ENCODE peak calls at places on chromosomes 13 and 19, in eight cellular contexts. D is aorta; Z is body of pancreas; O is tibial nerve; Q is left ventricle myocardium inferior; T is kidney; J is CD8-positive, alpha-beta memory T cell; R is pancreas. I is an unnamed sample. For H3K4me1, the result is how much of the 10 kb centered on the place peaks cover.

GRCh38 chr13:61470801-61471200 is 55.2 kb upstream of the PCDH20 start:
- DNase-seq in Q (no peak), J (no peak), R (no peak), Z (no peak), D (no peak), O (no peak), T (no peak), I (no peak)

GRCh38 chr19:50258918-50259372 is 55.5 kb downstream of the MYH14 start:
- DNase-seq in J (no peak), O (no peak), R (no peak), Z (no peak), Q (no peak), T (peak), D (no peak), I (no peak)

GRCh38 chr13:43153436-43154082 is 130.2 kb downstream of the DNAJC15 start:
- DNase-seq in Q (no peak), D (no peak), O (no peak), T (no peak), Z (no peak), R (no peak), J (no peak), I (no peak)

GRCh38 chr13:78997902-78998654 is 339.1 kb upstream of the OBI1 start:
- DNase-seq in T (no peak), O (no peak), Z (no peak), D (no peak), R (no peak), Q (no peak), J (no peak), I (no peak)

GRCh38 chr13:24076124-24076523 is 84.4 kb upstream of the SPATA13 start:
- DNase-seq in O (no peak), D (no peak), T (no peak), J (no peak), Z (peak), R (peak), Q (no peak), I (no peak)

GRCh38 chr13:29550589-29550988 is 44.9 kb downstream of the SLC7A1 start:
- DNase-seq in Z (no peak), Q (no peak), T (no peak), D (no peak), O (no peak), J (no peak), R (no peak), I (no peak)

GRCh38 chr13:48769107-48769704 is 115.5 kb downstream of the CYSLTR2 start:
- DNase-seq in R (peak), O (peak), Q (peak), Z (peak), T (no peak), J (peak), D (peak), I (peak)

GRCh38 chr13:74115138-74115537 is 19.1 kb downstream of the KLF12 start:
- DNase-seq in O (no peak), D (no peak), Q (no peak), T (no peak), J (no peak), Z (no peak), R (no peak), I (no peak)

GRCh38 chr19:54312436-54313362 is at the start of gene LILRA5:
- DNase-seq in R (no peak), O (peak), J (no peak), T (no peak), D (peak), Q (peak), Z (no peak), I (no peak)

GRCh38 chr13:31418186-31418585 is 218.4 kb downstream of the B3GLCT start:
- DNase-seq in R (no peak), O (no peak), Q (no peak), J (no peak), Z (no peak), D (no peak), T (no peak), I (no peak)

GRCh38 chr13:112060899-112061366 is 6.0 kb upstream of the SOX1 start:
- DNase-seq in T (no peak), J (no peak), Q (no peak), D (no peak), Z (no peak), R (no peak), O (no peak), I (no peak)

GRCh38 chr19:49403404-49404187 is 15.5 kb downstream of the KASH5 start:
- DNase-seq in Z (no peak), J (peak), Q (no peak), O (no peak), D (no peak), R (no peak), T (no peak), I (no peak)

GRCh38 chr19:37362733-37363132 is 8.2 kb upstream of the ZNF527 start:
- DNase-seq in O (no peak), R (no peak), Z (no peak), T (no peak), J (no peak), D (no peak), Q (no peak), I (no peak)

GRCh38 chr13:57630661-57631606 is 610 bp upstream of the PCDH17 start:
- DNase-seq in Q (no peak), Z (no peak), R (no peak), T (no peak), D (no peak), J (no peak), O (no peak), I (no peak)

GRCh38 chr13:53110181-53110580 is 81.6 kb downstream of the OLFM4 start:
- DNase-seq in Z (no peak), T (no peak), D (no peak), Q (no peak), R (no peak), O (no peak), J (no peak), I (no peak)

GRCh38 chr19:53285087-53285486 is 17.6 kb upstream of the VN1R4 start:
- DNase-seq in J (no peak), T (no peak), D (no peak), Z (no peak), R (no peak), O (no peak), Q (no peak), I (no peak)

GRCh38 chr19:18294467-18294864 is 13.0 kb upstream of the JUND start:
- DNase-seq in Z (no peak), Q (no peak), J (peak), R (peak), O (no peak), T (peak), D (peak), I (peak)

GRCh38 chr19:33306853-33307792 is 4.8 kb upstream of the CEBPA start:
- DNase-seq in O (no peak), D (no peak), Q (no peak), J (no peak), Z (peak), T (no peak), R (peak), I (no peak)

GRCh38 chr13:51632643-51633357 is 48.5 kb downstream of the WDFY2 start:
- DNase-seq in O (no peak), T (no peak), Z (no peak), J (no peak), D (no peak), Q (no peak), R (no peak), I (no peak)

GRCh38 chr13:106530209-106530906 is 5.1 kb downstream of the EFNB2 start:
- DNase-seq in T (no peak), D (no peak), O (no peak), R (no peak), Q (no peak), J (no peak), Z (no peak), I (no peak)

GRCh38 chr13:26719356-26719945 is 41.1 kb downstream of the GPR12 start:
- DNase-seq in J (no peak), Z (no peak), O (no peak), T (no peak), R (no peak), Q (no peak), D (no peak), I (no peak)

GRCh38 chr19:30719991-30720329 is 347.8 kb downstream of the ZNF536 start:
- DNase-seq in R (peak), D (no peak), T (no peak), Q (no peak), J (no peak), Z (peak), O (peak), I (no peak)

GRCh38 chr13:75485286-75486062 is 3.5 kb upstream of the TBC1D4 start:
- DNase-seq in O (no peak), Q (no peak), D (no peak), R (no peak), T (no peak), Z (no peak), J (no peak), I (no peak)

GRCh38 chr19:41302624-41303351 is 7.2 kb upstream of the CCDC97 start:
- DNase-seq in Q (no peak), T (no peak), Z (no peak), J (peak), D (no peak), O (no peak), R (no peak), I (no peak)

GRCh38 chr13:43983373-43983772 is 103.7 kb downstream of the LACC1 start:
- DNase-seq in J (no peak), Z (no peak), T (no peak), O (no peak), R (no peak), D (no peak), Q (no peak), I (no peak)

GRCh38 chr13:102784501-102784900 is 10.9 kb upstream of the TEX30 start:
- DNase-seq in J (no peak), T (no peak), R (no peak), O (no peak), Z (no peak), Q (no peak), D (no peak), I (no peak)

GRCh38 chr19:32719611-32720059 is at the start of gene TDRD12:
- DNase-seq in D (no peak), T (peak), J (no peak), Z (no peak), R (no peak), O (no peak), Q (no peak), I (no peak)

GRCh38 chr19:45128806-45129205 is 32.0 kb downstream of the NKPD1 start:
- DNase-seq in Q (no peak), T (no peak), Z (no peak), J (no peak), O (no peak), R (no peak), D (no peak), I (no peak)

GRCh38 chr19:10604460-10604980 is 17.4 kb upstream of the AP1M2 start:
- DNase-seq in O (no peak), Q (peak), D (no peak), J (no peak), T (no peak), R (no peak), Z (no peak), I (no peak)

GRCh38 chr19:30546332-30546731 is 174.1 kb downstream of the ZNF536 start:
- DNase-seq in T (no peak), R (no peak), J (no peak), Z (no peak), D (no peak), Q (no peak), O (no peak), I (no peak)

GRCh38 chr13:98889419-98890079 is 88.3 kb downstream of the DOCK9 start:
- DNase-seq in R (no peak), Q (no peak), O (no peak), J (no peak), T (no peak), D (no peak), Z (no peak), I (no peak)

GRCh38 chr13:76637651-76638111 is 248.5 kb downstream of the KCTD12 start:
- DNase-seq in O (no peak), J (no peak), Z (no peak), T (no peak), D (no peak), R (no peak), Q (no peak), I (no peak)

GRCh38 chr19:55600336-55601028 is 394 bp downstream of the ZNF524 start:
- DNase-seq in Z (no peak), D (no peak), J (no peak), T (peak), Q (peak), R (no peak), O (no peak), I (peak)

GRCh38 chr19:15508035-15508710 is at the start of gene CYP4F22:
- DNase-seq in Q (no peak), J (no peak), R (no peak), Z (no peak), O (no peak), T (peak), D (no peak), I (no peak)

GRCh38 chr13:33172911-33173310 is 112.6 kb downstream of the STARD13 start:
- DNase-seq in Q (no peak), T (no peak), R (no peak), J (no peak), Z (no peak), D (no peak), O (no peak), I (no peak)
- H3K4me1 ChIP-seq in Q (half or more), T (under half), R (under half), J (under half), Z (under half), D (under half), O (half or more), I (under half)

GRCh38 chr13:50277906-50278305 is 262.7 kb downstream of the KCNRG start:
- DNase-seq in T (no peak), R (no peak), D (no peak), O (no peak), Z (no peak), Q (no peak), J (no peak), I (no peak)
- H3K27ac ChIP-seq in T (no peak), R (no peak), D (no peak), O (no peak), Z (no peak), Q (no peak), J (no peak), I (no peak)

DNA sequence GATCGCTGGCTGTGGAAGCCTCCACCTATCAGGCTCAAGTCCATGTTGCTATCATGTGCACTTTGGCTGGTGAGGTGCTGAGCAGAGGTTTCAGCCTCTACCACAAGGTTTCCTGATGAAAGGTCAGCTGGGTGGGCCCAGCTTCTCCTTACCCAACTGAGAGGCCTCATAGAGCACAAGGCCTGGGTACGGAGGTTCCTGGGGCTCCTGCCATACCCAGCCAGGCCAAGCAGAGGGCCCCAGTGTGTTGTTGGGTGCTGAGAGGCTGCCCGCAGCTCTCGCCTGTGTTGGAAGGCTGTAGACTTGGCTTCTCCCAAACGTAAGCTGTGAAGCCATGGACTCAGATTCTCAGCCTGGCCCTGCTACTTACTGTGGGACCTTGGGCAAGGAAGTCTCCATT is 28.2 kb downstream of the ACTN4 start:
- DNase-seq in R (no peak), Z (no peak), D (peak), T (peak), J (no peak), O (no peak), Q (no peak), I (peak)
- H3K4me1 ChIP-seq in R (half or more), Z (half or more), D (under half), T (half or more), J (half or more), O (half or more), Q (half or more), I (half or more)

GRCh38 chr13:59635591-59635990 is 528.1 kb downstream of the DIAPH3 start:
- DNase-seq in Q (no peak), T (no peak), J (no peak), Z (no peak), D (no peak), R (no peak), O (no peak), I (no peak)
- H3K27ac ChIP-seq in Q (no peak), T (no peak), J (no peak), Z (no peak), D (no peak), R (no peak), O (no peak), I (no peak)

GRCh38 chr19:5292843-5293606 is 47.6 kb downstream of the PTPRS start:
- DNase-seq in R (peak), O (peak), Q (peak), J (peak), Z (peak), T (peak), D (peak), I (peak)
- H3K4me1 ChIP-seq in R (under half), O (half or more), Q (half or more), J (under half), Z (half or more), T (under half), D (under half), I (under half)

DNA sequence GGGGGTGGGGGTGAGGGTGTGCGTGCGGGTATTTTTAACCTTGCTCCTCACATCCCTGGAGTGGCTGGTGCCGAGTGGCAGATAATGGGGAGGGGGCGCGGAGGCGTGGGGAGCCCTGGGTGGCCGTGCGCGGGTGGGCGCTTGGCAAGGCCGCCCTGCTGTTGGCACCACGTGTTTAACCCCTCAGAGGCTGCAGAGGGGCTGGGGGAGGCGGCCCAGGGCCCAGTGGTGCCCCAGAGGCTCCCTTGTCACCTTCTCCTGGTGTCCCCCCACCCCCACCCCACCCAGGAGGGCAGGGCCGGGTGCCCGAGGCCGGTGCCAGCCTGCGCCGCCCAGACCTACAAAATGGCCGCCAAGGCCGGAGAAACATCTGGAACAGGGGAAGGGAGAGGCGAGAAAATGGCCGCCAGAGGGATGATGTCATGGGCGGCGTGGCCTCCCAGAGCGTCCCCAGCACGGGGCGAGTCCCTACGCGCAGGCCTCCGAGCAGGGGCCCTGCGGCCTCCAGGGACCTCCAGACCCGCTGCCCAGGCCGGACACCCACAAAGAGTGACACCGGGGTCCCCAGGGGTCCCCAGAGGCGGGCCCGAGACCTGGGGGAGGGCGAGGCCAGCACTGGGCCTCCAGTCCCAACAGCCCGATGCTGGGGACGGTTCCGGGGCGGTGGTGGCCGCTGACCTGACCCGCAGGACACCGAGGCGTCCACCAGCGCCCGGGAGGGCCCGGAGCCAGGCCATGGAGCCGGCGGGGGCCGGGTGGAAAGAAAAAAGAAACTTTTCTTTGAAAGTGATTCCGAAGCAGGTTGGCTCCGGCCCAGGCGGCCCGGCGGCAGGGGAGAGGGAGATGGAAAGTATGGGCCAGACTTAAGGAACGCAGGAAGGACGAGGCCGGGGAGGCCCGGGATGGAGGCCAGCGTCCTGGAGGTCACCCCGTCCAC is 38.2 kb downstream of the NFIC start:
- DNase-seq in D (peak), Z (peak), T (peak), Q (peak), R (peak), O (peak), J (no peak), I (no peak)
- H3K27ac ChIP-seq in D (peak), Z (peak), T (peak), Q (peak), R (peak), O (peak), J (no peak), I (no peak)

DNA sequence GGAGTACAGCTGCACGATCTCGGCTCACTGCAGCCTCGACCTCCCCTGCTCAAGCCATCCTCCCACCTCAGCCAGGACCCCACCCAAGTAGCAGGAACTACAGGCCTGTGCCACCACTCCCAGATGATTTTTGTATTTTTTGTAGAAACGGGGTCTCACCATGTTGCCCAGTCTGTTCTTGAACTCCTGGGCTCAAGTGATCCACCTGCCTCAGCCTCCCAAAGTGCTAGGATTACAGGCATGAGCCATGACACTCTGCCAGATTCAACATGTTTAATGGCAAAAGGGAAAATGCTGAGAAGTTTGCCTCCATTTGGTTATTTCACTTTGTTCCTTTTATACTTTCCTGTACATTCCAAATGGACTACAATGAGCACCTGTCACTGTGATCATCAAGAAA is 65.8 kb downstream of the ZIC5 start:
- DNase-seq in Z (no peak), D (no peak), Q (no peak), J (no peak), T (no peak), R (no peak), O (no peak), I (no peak)
- H3K4me1 ChIP-seq in Z (under half), D (under half), Q (under half), J (under half), T (under half), R (under half), O (under half), I (under half)